ENCODE peak calls at places on chromosome 7, in seven cellular contexts. M is left lung, Q is colonic mucosa, C is brain microvascular endothelial cell, W is adrenal gland, F is MM.1S, X is transverse colon. V is an unnamed sample.

GRCh38 chr7:17236161-17236560 is 62.3 kb upstream of the AHR start:
- DNase-seq in M (no peak), Q (no peak), C (no peak), W (no peak), F (no peak), X (no peak), V (no peak)

GRCh38 chr7:134313543-134313942 is 3.2 kb downstream of the SLC35B4 start:
- DNase-seq in M (no peak), Q (peak; percentile 31), C (no peak), W (no peak), F (no peak), X (peak; percentile 19), V (no peak)

GRCh38 chr7:106808967-106809635 is 56.0 kb upstream of the PIK3CG start:
- DNase-seq in M (no peak), Q (no peak), C (no peak), W (no peak), F (no peak), X (no peak), V (no peak)

GRCh38 chr7:44587843-44588711 is 6.0 kb upstream of the TMED4 start:
- DNase-seq in M (peak; percentile 29), Q (peak; percentile 71), C (peak; percentile 63), W (peak; percentile 64), F (peak; percentile 74), X (peak; percentile 67), V (no peak)

GRCh38 chr7:37916017-37916672 is 472 bp downstream of the SFRP4 start:
- DNase-seq in M (peak; percentile 36), Q (peak; percentile 19), C (peak; percentile 7), W (no peak), F (no peak), X (peak; percentile 14), V (no peak)

GRCh38 chr7:10412426-10413019 is 561.1 kb upstream of the PHF14 start:
- DNase-seq in M (no peak), Q (peak; percentile 24), C (peak; percentile 27), W (peak; percentile 35), F (peak; percentile 69), X (no peak), V (no peak)

GRCh38 chr7:129189661-129190310 is 1.4 kb downstream of the SMO start:
- DNase-seq in M (no peak), Q (no peak), C (no peak), W (no peak), F (no peak), X (no peak), V (no peak)

GRCh38 chr7:84248267-84248666 is 53.7 kb upstream of the SEMA3A start:
- DNase-seq in M (no peak), Q (no peak), C (no peak), W (no peak), F (no peak), X (no peak), V (no peak)

GRCh38 chr7:38632411-38632810 is 1.2 kb upstream of the AMPH start:
- DNase-seq in M (no peak), Q (no peak), C (no peak), W (no peak), F (peak; percentile 23), X (no peak), V (no peak)

GRCh38 chr7:134941185-134941900 is 45.0 kb upstream of the AGBL3 start:
- DNase-seq in M (no peak), Q (no peak), C (peak; percentile 89), W (no peak), F (no peak), X (no peak), V (peak; percentile 39)

GRCh38 chr7:155878250-155878649 is 66.0 kb upstream of the SHH start:
- DNase-seq in M (no peak), Q (peak; percentile 5), C (no peak), W (peak; percentile 13), F (no peak), X (no peak), V (no peak)

GRCh38 chr7:127066974-127067373 is 185.8 kb downstream of the GRM8 start:
- DNase-seq in M (no peak), Q (no peak), C (no peak), W (no peak), F (peak; percentile 43), X (peak; percentile 11), V (no peak)

GRCh38 chr7:42107484-42107883 is 129.5 kb downstream of the GLI3 start:
- DNase-seq in M (no peak), Q (no peak), C (no peak), W (no peak), F (no peak), X (no peak), V (no peak)

GRCh38 chr7:26454180-26454579 is 162.5 kb downstream of the SNX10 start:
- DNase-seq in M (no peak), Q (no peak), C (peak; percentile 5), W (no peak), F (no peak), X (no peak), V (no peak)

GRCh38 chr7:73718905-73719805 is at the start of gene STX1A:
- DNase-seq in M (peak; percentile 73), Q (peak; percentile 68), C (peak; percentile 44), W (peak; percentile 77), F (peak; percentile 75), X (peak; percentile 76), V (no peak)

GRCh38 chr7:73719806-73720169 is 319 bp upstream of the STX1A start:
- DNase-seq in M (no peak), Q (no peak), C (no peak), W (no peak), F (no peak), X (no peak), V (no peak)

GRCh38 chr7:73717025-73717807 is 2.3 kb downstream of the STX1A start:
- DNase-seq in M (no peak), Q (no peak), C (peak; percentile 35), W (no peak), F (no peak), X (no peak), V (no peak)

GRCh38 chr7:73717991-73718405 is 1.5 kb downstream of the STX1A start:
- DNase-seq in M (no peak), Q (no peak), C (peak; percentile 94), W (no peak), F (no peak), X (peak; percentile 56), V (no peak)

GRCh38 chr7:73718438-73718881 is 1.0 kb downstream of the STX1A start:
- DNase-seq in M (no peak), Q (no peak), C (peak; percentile 24), W (no peak), F (no peak), X (no peak), V (no peak)
- H3K27ac ChIP-seq in M (no peak overlapping the region), Q (no peak overlapping the region), C (peak overlapping the region; percentile 98), W (no peak overlapping the region), F (no peak overlapping the region), X (peak overlapping the region; percentile 76), V (no peak overlapping the region)

DNA sequence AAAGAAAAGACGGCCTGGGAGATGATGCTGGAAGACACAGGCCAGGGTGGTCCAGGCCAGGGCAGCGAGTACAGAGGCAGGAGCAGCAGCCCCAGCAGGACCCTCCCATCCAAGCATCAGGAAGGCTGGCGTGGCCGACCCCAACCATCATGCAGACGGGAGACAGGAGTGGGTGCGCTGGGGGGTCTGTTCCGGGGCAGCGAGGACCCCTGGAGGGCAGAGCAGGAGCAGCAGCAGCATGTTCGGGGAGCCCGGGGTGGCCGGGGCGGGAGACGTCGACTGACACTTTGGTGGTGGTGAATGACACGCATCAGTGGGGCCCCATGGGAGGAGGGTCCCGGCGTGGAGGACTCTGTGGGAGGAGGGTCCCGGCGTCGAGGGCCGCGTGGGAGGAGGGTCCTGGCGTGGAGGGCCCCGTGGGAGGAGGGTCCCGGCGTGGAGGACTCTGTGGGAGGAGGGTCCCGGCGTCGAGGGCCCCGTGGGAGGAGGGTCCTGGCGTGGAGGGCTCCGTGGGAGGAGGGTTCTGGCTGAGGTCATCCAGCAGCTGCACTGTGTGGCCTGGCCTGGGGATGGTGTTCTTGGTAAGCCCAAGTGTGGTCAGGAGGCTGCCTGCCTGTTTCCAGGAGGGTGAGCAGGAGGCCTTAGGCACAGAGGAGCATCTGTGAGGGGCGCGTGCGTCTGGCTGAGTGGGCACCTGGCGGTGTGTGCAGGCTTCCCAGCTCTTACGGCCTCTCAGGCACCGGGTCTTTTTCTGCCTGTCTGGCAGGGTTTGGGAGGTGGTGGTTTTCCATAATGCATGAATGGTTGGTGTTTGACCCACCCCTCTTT is 38.9 kb downstream of the FAM20C start:
- DNase-seq in M (no peak), Q (no peak), C (no peak), W (no peak), F (no peak), X (no peak), V (no peak)
- TF ChIP-seq CTCF in M (no peak), Q (no peak), C (peak; percentile 54), W (no peak), F (no peak), X (peak; percentile 15), V (no peak)

GRCh38 chr7:137987563-137987962 is 14.3 kb downstream of the CREB3L2 start:
- DNase-seq in M (no peak), Q (no peak), C (no peak), W (no peak), F (no peak), X (no peak), V (no peak)
- H3K27ac ChIP-seq in M (peak overlapping the region; percentile 16), Q (peak overlapping the region; percentile 73), C (peak overlapping the region; percentile 65), W (no peak overlapping the region), F (peak overlapping the region; percentile 80), X (peak overlapping the region; percentile 94), V (peak overlapping the region; percentile 83)

GRCh38 chr7:964401-965231 is 10.1 kb upstream of the ADAP1 start:
- DNase-seq in M (no peak), Q (no peak), C (peak; percentile 82), W (no peak), F (peak; percentile 56), X (no peak), V (no peak)

GRCh38 chr7:966291-967069 is 8.9 kb downstream of the COX19 start:
- DNase-seq in M (no peak), Q (no peak), C (no peak), W (no peak), F (no peak), X (no peak), V (no peak)

GRCh38 chr7:961546-962400 is 7.3 kb upstream of the ADAP1 start:
- DNase-seq in M (no peak), Q (no peak), C (no peak), W (no peak), F (no peak), X (peak; percentile 5), V (no peak)

GRCh38 chr7:962401-963081 is 8.1 kb upstream of the ADAP1 start:
- DNase-seq in M (no peak), Q (no peak), C (no peak), W (no peak), F (no peak), X (peak; percentile 3), V (no peak)

DNA sequence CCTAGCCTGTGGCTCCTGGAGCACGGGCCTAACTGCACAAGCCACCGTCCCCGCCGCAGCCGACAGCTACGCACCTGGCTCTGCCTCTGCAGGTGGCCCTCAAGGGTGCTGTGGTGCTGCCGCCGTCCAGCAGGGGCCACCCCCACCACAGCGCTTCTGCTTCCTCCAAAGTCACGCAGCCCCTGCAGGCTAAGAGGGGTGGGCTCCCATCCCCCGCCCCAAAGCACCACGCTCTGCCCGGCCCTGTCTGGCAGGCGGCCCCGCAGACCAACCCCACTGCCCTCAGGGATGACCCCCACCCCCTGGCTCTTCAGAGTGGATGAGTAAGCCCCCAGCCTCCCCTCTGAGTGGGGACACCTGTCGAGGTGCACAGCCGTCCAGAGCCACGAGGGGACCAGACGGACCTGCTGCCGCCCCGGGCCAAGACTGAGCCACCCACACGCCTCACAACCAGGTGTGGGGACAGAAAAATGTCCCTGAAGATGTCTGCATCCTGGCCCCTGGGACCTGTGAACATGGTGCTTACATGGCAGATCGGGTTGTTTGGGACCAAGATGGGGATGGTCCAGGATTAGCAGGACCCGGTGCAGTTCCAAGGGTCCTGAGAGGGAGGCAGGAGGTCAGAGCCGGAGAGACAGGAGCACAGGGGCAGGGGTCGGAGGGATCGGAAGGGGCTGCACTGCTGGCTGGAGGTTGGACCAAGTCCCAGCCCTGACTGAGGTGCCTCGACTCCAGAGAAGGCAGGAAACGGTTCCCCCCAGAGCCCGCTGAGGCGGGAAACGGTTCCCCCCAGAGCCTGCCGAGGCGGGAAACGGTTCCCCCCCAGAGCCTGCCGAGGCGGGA is 9.0 kb upstream of the ADAP1 start:
- DNase-seq in M (no peak), Q (no peak), C (no peak), W (no peak), F (no peak), X (no peak), V (no peak)
- TF ChIP-seq CTCF in M (no peak), Q (no peak), C (no peak), W (no peak), F (no peak), X (peak; percentile 24), V (no peak)